ENCODE peak calls at places on chromosomes 3 and 15, in four cellular contexts. U is ovary, Q is body of pancreas, X is tibial nerve. W is an unnamed sample. For H3K27me3, the result is how much of the 10 kb centered on the place peaks cover.

GRCh38 chr3:65352951-65353350 is 665.2 kb upstream of the ADAMTS9 start:
- DNase-seq in X (no peak), Q (no peak), U (no peak), W (no peak)

GRCh38 chr15:95825198-95825597 is 505.3 kb upstream of the NR2F2 start:
- DNase-seq in U (no peak), X (no peak), Q (no peak), W (no peak)

GRCh38 chr3:115741650-115742049 is 118.3 kb downstream of the GAP43 start:
- DNase-seq in U (no peak), Q (no peak), X (no peak), W (no peak)

GRCh38 chr3:53056442-53056841 is 10.6 kb upstream of the SFMBT1 start:
- DNase-seq in X (no peak), U (no peak), Q (no peak), W (no peak)

GRCh38 chr3:55746808-55747413 is 259.8 kb upstream of the WNT5A start:
- DNase-seq in X (no peak), Q (no peak), U (no peak), W (no peak)

GRCh38 chr15:51274956-51275355 is 63.4 kb downstream of the CYP19A1 start:
- DNase-seq in Q (no peak), U (no peak), X (no peak), W (no peak)

GRCh38 chr3:196016485-196016884 is 65.4 kb downstream of the TFRC start:
- DNase-seq in X (no peak), U (no peak), Q (no peak), W (peak)

GRCh38 chr15:51121118-51121517 is 26.4 kb upstream of the TNFAIP8L3 start:
- DNase-seq in U (peak), Q (no peak), X (no peak), W (no peak)

GRCh38 chr3:175238848-175239247 is 379.7 kb downstream of the NAALADL2 start:
- DNase-seq in X (no peak), Q (no peak), U (no peak), W (no peak)

GRCh38 chr3:27483117-27484001 is 825 bp downstream of the SLC4A7 start:
- DNase-seq in Q (peak), U (peak), X (no peak), W (peak)

GRCh38 chr3:5058463-5058862 is 63.6 kb upstream of the ARL8B start:
- DNase-seq in X (no peak), Q (no peak), U (no peak), W (no peak)

GRCh38 chr15:101393172-101393571 is 96.3 kb downstream of the PCSK6 start:
- DNase-seq in Q (no peak), X (no peak), U (no peak), W (no peak)

GRCh38 chr15:41487376-41487775 is 6.3 kb upstream of the ITPKA start:
- DNase-seq in Q (no peak), X (no peak), U (no peak), W (no peak)

GRCh38 chr3:193732391-193732790 is 139.4 kb downstream of the OPA1 start:
- DNase-seq in X (no peak), U (no peak), Q (no peak), W (no peak)

GRCh38 chr3:136818191-136818850 is 605 bp upstream of the SLC35G2 start:
- DNase-seq in X (no peak), Q (peak), U (peak), W (peak)
- TF ChIP-seq POLR2A in X (no peak), Q (peak), U (no peak), W (peak)

DNA sequence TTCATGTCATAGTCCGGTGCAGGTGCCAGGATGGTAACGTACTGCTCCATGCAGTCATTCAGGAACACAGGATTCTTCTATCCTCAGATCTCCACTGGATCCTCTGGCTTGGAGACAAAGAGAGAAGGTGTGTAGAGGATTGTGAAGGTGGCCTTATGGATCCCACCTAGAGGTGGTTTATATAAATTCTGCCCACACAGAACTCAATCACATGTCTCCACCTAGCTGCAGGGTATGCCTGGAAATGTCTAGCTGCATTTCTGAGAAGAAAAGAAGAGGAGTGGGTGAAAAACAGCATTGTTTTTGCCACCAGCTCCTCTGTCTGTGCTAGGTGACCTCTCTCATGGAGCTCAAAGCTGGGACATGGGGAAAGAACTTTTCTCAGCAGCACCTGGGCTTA is 478.7 kb downstream of the PDCD6IP start:
- DNase-seq in X (no peak), Q (no peak), U (no peak), W (no peak)
- TF ChIP-seq CTCF in X (no peak), Q (no peak), U (no peak), W (no peak)

DNA sequence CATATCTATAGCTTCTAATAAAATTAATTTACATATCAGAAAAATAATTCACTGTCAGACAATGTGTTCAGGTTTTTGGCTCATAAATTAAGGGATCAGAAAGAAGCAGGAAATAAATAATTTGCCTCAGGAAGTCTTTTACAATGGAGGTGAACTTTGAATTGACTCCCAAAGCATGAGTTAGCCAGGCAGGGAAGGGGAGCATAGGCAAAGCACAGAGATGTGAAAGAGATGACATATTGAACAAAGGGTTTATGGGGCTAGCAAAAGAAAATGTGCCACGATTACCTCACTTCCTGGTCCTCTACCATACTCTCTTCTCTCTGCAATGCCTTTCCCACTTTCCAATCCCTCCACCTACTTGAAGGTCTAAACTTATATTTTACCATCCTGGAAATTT is 4.0 kb upstream of the HEXA start:
- DNase-seq in X (no peak), U (no peak), Q (no peak), W (no peak)
- H3K27me3 ChIP-seq in X (under half), U (under half), Q (under half), W (under half)

DNA sequence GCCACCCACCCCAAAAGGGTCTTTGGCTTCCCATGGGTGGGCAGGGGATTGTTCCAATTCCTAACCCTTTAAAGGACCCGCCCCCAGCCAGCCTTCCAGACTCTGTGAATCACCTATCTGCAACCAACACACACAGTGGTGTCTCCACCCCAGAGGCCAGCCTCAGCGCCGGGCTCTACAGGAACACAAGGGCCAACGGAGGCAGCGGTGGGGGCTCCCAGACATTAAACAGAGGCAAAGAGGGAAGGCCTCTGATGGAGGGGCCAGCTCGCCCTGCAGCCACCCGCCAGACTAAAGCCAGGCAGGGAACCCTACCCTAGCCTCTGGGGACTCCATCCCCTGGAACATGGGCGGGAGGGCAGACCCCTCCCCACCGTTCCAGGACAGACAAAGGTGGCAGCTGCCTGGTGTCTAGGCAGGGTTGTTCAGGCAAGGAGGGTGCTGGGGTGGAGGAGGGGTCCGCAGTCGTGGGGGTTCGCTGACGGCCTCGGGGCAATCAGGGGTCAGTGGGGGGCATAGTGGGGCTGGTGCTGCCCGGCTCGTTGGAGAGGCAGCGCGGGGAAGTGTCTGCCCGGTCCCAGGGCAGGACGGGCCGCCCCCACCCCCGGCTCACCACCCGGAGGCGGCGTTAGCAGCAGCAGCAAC is 446 bp downstream of the SHISA5 start:
- DNase-seq in X (peak), Q (peak), U (peak), W (peak)
- TF ChIP-seq POLR2A in X (no peak), Q (no peak), U (peak), W (no peak)

DNA sequence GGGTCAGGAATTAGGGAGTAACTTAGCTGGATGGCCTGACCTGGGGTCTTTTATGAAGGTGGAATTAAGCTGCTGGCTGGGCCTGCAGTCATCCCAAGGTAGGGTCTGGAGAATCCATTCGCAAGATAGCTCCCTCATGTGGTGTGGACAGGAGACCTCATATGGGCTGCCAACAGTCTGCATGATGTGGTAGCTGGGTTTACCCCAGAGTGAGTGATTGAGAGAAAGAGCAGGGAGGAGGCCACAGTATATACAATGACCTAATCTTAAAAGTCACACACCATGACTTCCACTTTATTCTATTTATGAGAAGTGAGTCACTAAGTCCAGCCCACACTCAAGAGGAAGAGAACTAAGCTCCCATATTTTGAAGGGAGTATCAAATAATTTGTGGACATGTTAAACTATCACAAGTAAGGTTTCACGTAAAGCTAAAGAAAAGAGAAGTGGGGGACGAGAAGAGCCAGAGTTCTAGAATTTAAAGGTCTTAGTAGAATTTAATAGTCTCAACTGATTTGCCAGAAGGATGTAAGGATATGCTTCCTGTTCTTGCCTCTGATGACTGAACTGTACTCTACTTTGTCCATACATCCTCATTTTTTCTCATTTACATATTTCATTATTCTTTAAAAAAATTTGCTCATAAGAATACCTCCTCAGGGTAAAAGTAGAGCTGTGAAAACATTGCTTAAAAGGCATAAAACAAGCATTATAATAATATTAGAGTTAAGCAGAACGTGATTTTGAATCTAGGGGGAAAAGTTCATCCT is 184.4 kb downstream of the PEX5L start:
- DNase-seq in U (no peak), Q (no peak), X (no peak), W (no peak)
- TF ChIP-seq CTCF in U (no peak), Q (no peak), X (no peak), W (no peak)

GRCh38 chr3:46351646-46352045 is 2.3 kb upstream of the CCR2 start:
- DNase-seq in X (no peak), Q (peak), U (no peak), W (no peak)
- H3K27me3 ChIP-seq in X (under half), Q (under half), U (under half), W (under half)

DNA sequence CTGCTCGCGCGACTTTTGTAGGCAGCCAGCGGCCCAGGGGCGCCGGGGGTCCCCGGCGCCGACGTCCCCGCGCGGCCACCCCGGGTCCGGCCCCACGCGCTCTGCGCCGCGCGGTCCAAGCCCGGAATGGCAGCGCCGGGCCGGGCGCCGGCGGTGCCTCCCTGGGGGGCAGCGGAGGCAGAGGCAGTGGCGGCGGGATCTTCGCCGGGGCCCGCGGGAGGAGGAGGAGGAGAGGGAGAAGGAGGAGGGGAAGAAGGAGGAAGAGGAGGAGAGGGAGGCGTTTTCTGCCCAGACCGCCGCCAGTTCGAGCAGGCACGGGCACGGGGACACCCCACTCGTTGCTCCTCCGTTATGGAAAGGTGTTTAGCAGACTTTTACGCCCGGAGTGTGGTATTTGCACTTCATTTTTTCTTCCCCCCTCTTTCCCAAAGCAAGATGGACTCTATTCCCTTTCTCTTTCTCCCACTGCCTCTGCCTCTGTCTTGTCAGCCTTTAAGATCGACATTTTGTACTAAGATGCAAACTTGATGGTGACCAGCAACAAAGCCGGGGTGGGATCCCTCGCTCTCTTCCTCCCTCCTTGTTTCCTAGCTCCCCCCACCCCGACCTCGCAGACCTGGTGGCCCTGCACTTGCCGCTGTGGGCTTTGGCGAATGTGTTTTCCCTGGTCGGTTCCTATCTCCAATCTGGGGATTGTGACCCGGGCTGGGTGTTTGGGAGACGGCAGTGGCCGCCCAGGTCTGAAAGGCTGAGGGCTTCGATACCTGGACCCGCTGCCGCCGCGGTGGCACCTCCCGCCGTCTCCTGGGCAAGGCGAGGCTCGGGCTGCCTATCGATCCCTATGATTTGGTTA is 2.6 kb downstream of the BBX start:
- DNase-seq in U (peak), Q (peak), X (no peak), W (peak)
- TF ChIP-seq POLR2A in U (no peak), Q (peak), X (no peak), W (no peak)

GRCh38 chr15:59688383-59688887 is 685 bp downstream of the BNIP2 start:
- DNase-seq in U (no peak), X (no peak), Q (no peak), W (no peak)

GRCh38 chr15:59689626-59690236 is 611 bp upstream of the BNIP2 start:
- DNase-seq in X (peak), Q (peak), U (peak), W (peak)

GRCh38 chr15:59688888-59689625 is at the start of gene BNIP2:
- DNase-seq in U (peak), Q (peak), X (peak), W (peak)

GRCh38 chr15:59686389-59686788 is 2.7 kb downstream of the BNIP2 start:
- DNase-seq in Q (no peak), X (no peak), U (no peak), W (no peak)

GRCh38 chr15:59687831-59688230 is 1.3 kb downstream of the BNIP2 start:
- DNase-seq in U (no peak), X (no peak), Q (no peak), W (no peak)
- TF ChIP-seq CTCF in U (no peak), X (no peak), Q (no peak), W (no peak)

W was measured in gastrocnemius medialis.